ENCODE peak calls at places on chromosome 2, in six cellular contexts. U, S, F, X, D and J are unnamed samples. For H3K36me3, the result is how much of the 10 kb centered on the place peaks cover.

GRCh38 chr2:156309922-156310321 is 22.6 kb downstream of the NR4A2 start:
- DNase-seq in U (no peak), S (no peak), F (no peak), X (no peak), D (no peak), J (no peak)

GRCh38 chr2:189347540-189347939 is 93.7 kb upstream of the WDR75 start:
- DNase-seq in U (peak), S (no peak), F (peak), X (peak), D (peak), J (peak)

GRCh38 chr2:8376603-8377423 is 305.0 kb upstream of the ID2 start:
- DNase-seq in U (peak), S (no peak), F (no peak), X (no peak), D (no peak), J (no peak)

GRCh38 chr2:66748939-66749338 is 314.0 kb downstream of the MEIS1 start:
- DNase-seq in U (no peak), S (no peak), F (no peak), X (no peak), D (no peak), J (peak)

GRCh38 chr2:138059967-138060635 is 95.8 kb downstream of the HNMT start:
- DNase-seq in U (peak), S (peak), F (no peak), X (no peak), D (peak), J (no peak)

GRCh38 chr2:224937887-224938286 is 104.4 kb downstream of the DOCK10 start:
- DNase-seq in U (no peak), S (no peak), F (no peak), X (no peak), D (no peak), J (no peak)

GRCh38 chr2:159151198-159152118 is 135.0 kb downstream of the WDSUB1 start:
- DNase-seq in U (no peak), S (no peak), F (no peak), X (no peak), D (no peak), J (no peak)

GRCh38 chr2:42281682-42282081 is 79.3 kb downstream of the COX7A2L start:
- DNase-seq in U (no peak), S (no peak), F (no peak), X (no peak), D (no peak), J (no peak)

GRCh38 chr2:64730551-64731305 is 77.0 kb upstream of the SERTAD2 start:
- DNase-seq in U (peak), S (peak), F (no peak), X (peak), D (peak), J (peak)

GRCh38 chr2:41966431-41966893 is 81.4 kb upstream of the PKDCC start:
- DNase-seq in U (peak), S (no peak), F (no peak), X (no peak), D (peak), J (no peak)

GRCh38 chr2:145096582-145096981 is 576.7 kb upstream of the ZEB2 start:
- DNase-seq in U (peak), S (no peak), F (no peak), X (no peak), D (peak), J (no peak)

GRCh38 chr2:47606172-47606571 is 176.8 kb upstream of the MSH6 start:
- DNase-seq in U (no peak), S (no peak), F (no peak), X (no peak), D (no peak), J (no peak)

GRCh38 chr2:128236491-128237035 is 82.1 kb downstream of the HS6ST1 start:
- DNase-seq in U (peak), S (no peak), F (no peak), X (no peak), D (peak), J (no peak)

GRCh38 chr2:178397002-178397605 is 53.9 kb downstream of the PRKRA start:
- DNase-seq in U (peak), S (peak), F (peak), X (peak), D (peak), J (peak)

GRCh38 chr2:100880730-100881129 is 60.8 kb downstream of the NPAS2 start:
- DNase-seq in U (peak), S (no peak), F (no peak), X (no peak), D (no peak), J (no peak)

GRCh38 chr2:3557588-3558204 is 437 bp downstream of the RNASEH1 start:
- DNase-seq in U (no peak), S (no peak), F (no peak), X (no peak), D (no peak), J (peak)

GRCh38 chr2:20487392-20488135 is 40.7 kb downstream of the RHOB start:
- DNase-seq in U (no peak), S (peak), F (no peak), X (peak), D (no peak), J (no peak)

GRCh38 chr2:196234672-196235071 is 63.3 kb upstream of the STK17B start:
- DNase-seq in U (peak), S (no peak), F (no peak), X (no peak), D (peak), J (no peak)

DNA sequence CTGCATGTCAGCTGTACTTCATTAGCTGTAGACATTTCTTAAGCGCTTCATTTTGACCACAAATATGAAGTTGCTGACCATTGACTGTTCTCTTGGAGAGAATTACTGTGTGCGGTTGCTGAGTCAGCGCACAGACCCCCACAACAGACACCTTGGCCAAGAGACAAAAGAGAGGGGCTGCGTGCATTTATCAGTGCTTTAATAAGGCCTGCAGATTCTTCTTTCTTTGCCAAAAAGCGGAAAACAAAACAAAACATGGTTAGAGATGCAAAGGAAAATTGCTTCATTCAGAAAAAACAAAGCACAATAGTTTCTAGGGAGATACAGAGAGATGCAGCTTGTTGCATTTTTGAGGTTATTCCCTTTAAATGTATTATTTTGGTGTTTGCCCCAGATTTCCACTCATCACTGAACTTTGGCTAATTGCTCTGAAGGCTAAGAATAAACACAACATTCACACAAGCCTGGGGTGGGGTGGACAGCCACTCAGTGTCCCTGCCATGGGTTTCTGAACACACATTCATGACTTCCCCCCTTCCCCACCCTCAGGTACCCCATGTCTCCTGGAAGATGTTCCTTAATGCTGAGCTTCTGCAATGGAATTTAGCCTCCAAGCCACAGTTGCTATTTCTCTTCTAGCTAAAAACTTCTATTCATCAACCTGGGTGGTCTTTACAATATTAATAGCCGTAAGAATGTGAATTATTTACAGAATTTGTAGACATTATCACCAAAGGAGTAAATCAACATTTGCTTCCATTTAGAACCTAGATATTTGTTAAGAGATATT is 174.9 kb downstream of the ACKR3 start:
- DNase-seq in U (peak), S (no peak), F (no peak), X (no peak), D (peak), J (no peak)
- H3K36me3 ChIP-seq in U (under half), S (under half), F (under half), X (under half), D (under half), J (under half)

GRCh38 chr2:190497428-190497827 is 37.1 kb downstream of the NEMP2 start:
- DNase-seq in U (peak), S (no peak), F (no peak), X (no peak), D (no peak), J (no peak)
- TF ChIP-seq EZH2phosphoT487 in U (no peak), S (no peak), F (no peak), X (no peak), D (no peak), J (no peak)

DNA sequence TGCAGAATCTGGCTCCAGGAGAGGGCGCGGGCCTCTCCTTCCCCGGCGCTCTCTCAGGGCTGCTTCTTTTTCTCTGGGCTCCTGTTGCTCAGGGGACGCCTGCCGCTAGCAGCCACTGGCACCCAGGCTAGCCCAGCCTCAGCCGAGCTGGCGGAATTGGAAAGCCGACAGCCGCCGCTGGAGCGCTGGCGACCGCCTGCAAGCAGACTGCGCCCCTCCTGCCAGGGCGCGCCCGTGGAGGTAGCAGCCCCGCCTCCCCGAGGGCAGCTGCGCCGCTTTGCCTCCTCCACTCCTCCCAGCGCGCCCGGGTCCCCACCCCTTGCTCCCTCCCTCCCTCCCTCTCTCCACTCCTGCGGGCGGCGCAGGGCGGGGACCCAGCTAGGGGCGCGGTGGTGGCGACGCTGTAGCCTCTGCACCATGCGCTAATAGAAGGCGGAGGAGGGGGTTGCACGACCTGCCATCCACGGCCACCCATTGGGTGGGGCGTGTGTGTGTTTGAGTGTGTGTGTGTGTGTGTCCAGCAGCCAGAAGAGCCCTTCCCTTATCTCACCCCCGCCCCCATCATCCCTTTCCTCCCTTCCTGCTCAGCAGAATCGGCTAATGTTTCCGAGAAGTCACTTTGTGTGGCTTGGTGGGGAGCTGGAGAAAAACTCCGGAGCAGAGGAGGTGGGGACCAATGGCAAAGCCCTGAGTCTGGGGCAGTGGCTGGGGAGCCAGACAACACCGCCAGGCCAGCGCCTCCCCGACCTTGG is at the start of gene SCN9A:
- DNase-seq in U (peak), S (peak), F (no peak), X (peak), D (peak), J (peak)
- H3K9ac ChIP-seq in U (peak), S (peak), F (no peak), X (no peak), D (peak), J (peak)

GRCh38 chr2:216453955-216454614 is 41.8 kb downstream of the SMARCAL1 start:
- DNase-seq in U (no peak), S (no peak), F (no peak), X (no peak), D (no peak), J (no peak)
- H3K36me3 ChIP-seq in U (half or more), S (half or more), F (under half), X (under half), D (under half), J (under half)

GRCh38 chr2:173032032-173032431 is 43.6 kb upstream of the MAP3K20 start:
- DNase-seq in U (no peak), S (no peak), F (no peak), X (no peak), D (no peak), J (no peak)
- TF ChIP-seq EZH2phosphoT487 in U (no peak), S (no peak), F (no peak), X (no peak), D (no peak), J (no peak)

GRCh38 chr2:29062371-29062770 is 12.0 kb downstream of the PCARE start:
- DNase-seq in U (no peak), S (no peak), F (no peak), X (no peak), D (no peak), J (no peak)

GRCh38 chr2:29058082-29058481 is 16.2 kb downstream of the PCARE start:
- DNase-seq in U (no peak), S (no peak), F (no peak), X (no peak), D (no peak), J (no peak)

GRCh38 chr2:29063056-29063455 is 11.3 kb downstream of the PCARE start:
- DNase-seq in U (no peak), S (no peak), F (no peak), X (no peak), D (no peak), J (no peak)

GRCh38 chr2:29059612-29060011 is 14.7 kb downstream of the PCARE start:
- DNase-seq in U (no peak), S (no peak), F (no peak), X (no peak), D (peak), J (no peak)

GRCh38 chr2:29060491-29060890 is 13.8 kb downstream of the PCARE start:
- DNase-seq in U (no peak), S (peak), F (no peak), X (no peak), D (no peak), J (no peak)
- H3K9ac ChIP-seq in U (no peak), S (no peak), F (no peak), X (no peak), D (no peak), J (no peak)

DNA sequence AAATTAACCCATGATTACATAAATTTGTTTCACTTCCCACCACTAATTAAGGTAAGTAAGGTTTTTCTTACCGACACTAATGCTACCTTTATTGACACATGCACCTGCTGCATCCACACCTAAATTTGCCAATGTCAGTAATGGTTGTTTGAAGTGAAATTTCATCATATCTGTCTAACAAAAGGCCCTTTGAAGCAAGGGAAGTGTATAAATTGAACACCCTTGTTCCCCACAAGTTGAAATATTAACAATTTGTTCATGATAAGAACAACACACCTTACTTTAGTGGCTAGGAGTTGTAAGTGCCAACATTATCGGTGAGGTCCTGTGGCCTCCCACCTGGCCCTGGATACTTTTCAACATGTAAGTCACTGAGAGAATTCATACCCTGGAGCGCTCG is 116.3 kb upstream of the CDCA7 start:
- DNase-seq in U (no peak), S (no peak), F (no peak), X (no peak), D (no peak), J (no peak)
- H3K36me3 ChIP-seq in U (under half), S (under half), F (under half), X (under half), D (under half), J (under half)